ENCODE peak calls at places on chromosome 19, in ten cellular contexts. T is GM23338, U is pancreas, O is endodermal cell, Z is left lung, J is Peyer's patch, D is fibroblast of mammary gland, N is lower leg skin, C is astrocyte of the spinal cord, S is foreskin fibroblast. M is an unnamed sample.

GRCh38 chr19:55344444-55344843 is 4.8 kb downstream of the KMT5C start:
- DNase-seq in T (no peak), U (no peak), O (peak), Z (no peak), J (no peak), D (no peak), N (no peak), C (peak), S (no peak), M (no peak)

GRCh38 chr19:54448037-54448773 is 794 bp upstream of the LENG8 start:
- DNase-seq in T (peak), U (peak), O (peak), Z (peak), J (peak), D (peak), N (no peak), C (peak), S (peak), M (no peak)

GRCh38 chr19:52535831-52536800 is 8.6 kb downstream of the ZNF808 start:
- DNase-seq in T (peak), U (peak), O (peak), Z (peak), J (peak), D (peak), N (peak), C (peak), S (peak), M (peak)

GRCh38 chr19:30653646-30654386 is 281.6 kb downstream of the ZNF536 start:
- DNase-seq in T (no peak), U (no peak), O (peak), Z (no peak), J (no peak), D (no peak), N (no peak), C (no peak), S (no peak), M (no peak)

GRCh38 chr19:47049307-47049700 is 880 bp upstream of the TMEM160 start:
- DNase-seq in T (peak), U (no peak), O (peak), Z (no peak), J (no peak), D (peak), N (no peak), C (peak), S (peak), M (no peak)

GRCh38 chr19:3034845-3035541 is 5.9 kb upstream of the TLE2 start:
- DNase-seq in T (peak), U (no peak), O (no peak), Z (no peak), J (peak), D (peak), N (no peak), C (peak), S (no peak), M (no peak)

GRCh38 chr19:10009269-10009665 is 1.0 kb downstream of the COL5A3 start:
- DNase-seq in T (peak), U (peak), O (peak), Z (no peak), J (no peak), D (peak), N (peak), C (peak), S (peak), M (no peak)

GRCh38 chr19:19110410-19111137 is 27.7 kb downstream of the TMEM161A start:
- DNase-seq in T (peak), U (no peak), O (peak), Z (no peak), J (no peak), D (no peak), N (no peak), C (no peak), S (no peak), M (no peak)

GRCh38 chr19:16886305-16886880 is 2.4 kb upstream of the F2RL3 start:
- DNase-seq in T (no peak), U (no peak), O (no peak), Z (peak), J (no peak), D (peak), N (peak), C (no peak), S (peak), M (no peak)

GRCh38 chr19:37932985-37933953 is 26.3 kb downstream of the SIPA1L3 start:
- DNase-seq in T (no peak), U (peak), O (peak), Z (peak), J (no peak), D (peak), N (no peak), C (peak), S (peak), M (no peak)

GRCh38 chr19:6060600-6061391 is 49.5 kb downstream of the RFX2 start:
- DNase-seq in T (no peak), U (no peak), O (peak), Z (peak), J (no peak), D (peak), N (no peak), C (peak), S (no peak), M (no peak)

GRCh38 chr19:23698711-23699520 is 11.9 kb upstream of the ZNF675 start:
- DNase-seq in T (peak), U (no peak), O (no peak), Z (no peak), J (no peak), D (no peak), N (peak), C (no peak), S (no peak), M (no peak)

GRCh38 chr19:28560786-28561185 is 652.2 kb downstream of the UQCRFS1 start:
- DNase-seq in T (peak), U (no peak), O (no peak), Z (no peak), J (no peak), D (no peak), N (no peak), C (no peak), S (no peak), M (no peak)

GRCh38 chr19:4543856-4544647 is 4.2 kb upstream of the LRG1 start:
- DNase-seq in T (no peak), U (no peak), O (no peak), Z (no peak), J (no peak), D (no peak), N (no peak), C (no peak), S (no peak), M (no peak)

GRCh38 chr19:43425567-43426392 is 11.1 kb downstream of the TEX101 start:
- DNase-seq in T (peak), U (peak), O (peak), Z (no peak), J (no peak), D (peak), N (no peak), C (no peak), S (no peak), M (no peak)

GRCh38 chr19:6604906-6605305 is 14.0 kb upstream of the CD70 start:
- DNase-seq in T (no peak), U (no peak), O (no peak), Z (no peak), J (no peak), D (no peak), N (no peak), C (no peak), S (no peak), M (no peak)

GRCh38 chr19:14410054-14410774 is 8.9 kb downstream of the DDX39A start:
- DNase-seq in T (no peak), U (no peak), O (no peak), Z (no peak), J (peak), D (no peak), N (no peak), C (no peak), S (no peak), M (no peak)

GRCh38 chr19:21383980-21384582 is 12.9 kb upstream of the ZNF493 start:
- DNase-seq in T (no peak), U (no peak), O (no peak), Z (no peak), J (no peak), D (no peak), N (no peak), C (no peak), S (no peak), M (no peak)

GRCh38 chr19:55097864-55098715 is 19.3 kb downstream of the PPP1R12C start:
- DNase-seq in T (no peak), U (peak), O (no peak), Z (peak), J (no peak), D (no peak), N (no peak), C (no peak), S (no peak), M (no peak)

GRCh38 chr19:55838251-55838650 is 1.9 kb downstream of the NLRP4 start:
- DNase-seq in T (no peak), U (no peak), O (no peak), Z (no peak), J (no peak), D (no peak), N (no peak), C (no peak), S (no peak), M (no peak)

GRCh38 chr19:47573076-47574026 is at the start of gene ZNF541:
- DNase-seq in T (peak), U (peak), O (no peak), Z (peak), J (peak), D (peak), N (peak), C (peak), S (peak), M (no peak)

GRCh38 chr19:28019901-28020300 is 1193.0 kb downstream of the UQCRFS1 start:
- DNase-seq in T (no peak), U (no peak), O (no peak), Z (no peak), J (no peak), D (no peak), N (no peak), C (no peak), S (no peak), M (no peak)

GRCh38 chr19:42606660-42607351 is 12.1 kb upstream of the CEACAM8 start:
- DNase-seq in T (peak), U (peak), O (peak), Z (peak), J (peak), D (peak), N (peak), C (peak), S (peak), M (peak)

GRCh38 chr19:42311612-42312160 is 1.4 kb upstream of the TMEM145 start:
- DNase-seq in T (peak), U (no peak), O (peak), Z (no peak), J (no peak), D (no peak), N (no peak), C (no peak), S (no peak), M (no peak)

GRCh38 chr19:10334340-10335148 is 1.2 kb upstream of the RAVER1 start:
- DNase-seq in T (peak), U (peak), O (peak), Z (peak), J (peak), D (peak), N (peak), C (peak), S (peak), M (no peak)

GRCh38 chr19:42022616-42023015 is 28.6 kb upstream of the ATP1A3 start:
- DNase-seq in T (no peak), U (no peak), O (no peak), Z (no peak), J (no peak), D (no peak), N (no peak), C (no peak), S (no peak), M (no peak)

GRCh38 chr19:5621311-5621944 is 1.1 kb downstream of the SAFB2 start:
- DNase-seq in T (no peak), U (no peak), O (no peak), Z (no peak), J (no peak), D (no peak), N (peak), C (no peak), S (no peak), M (no peak)

GRCh38 chr19:56838930-56839664 is 1.4 kb downstream of the PEG3 start:
- DNase-seq in T (no peak), U (peak), O (no peak), Z (peak), J (peak), D (peak), N (peak), C (peak), S (peak), M (no peak)

GRCh38 chr19:16034180-16034579 is 42.1 kb upstream of the TPM4 start:
- DNase-seq in T (no peak), U (no peak), O (no peak), Z (no peak), J (no peak), D (no peak), N (no peak), C (no peak), S (no peak), M (no peak)

GRCh38 chr19:10093295-10094186 is 7.4 kb downstream of the SHFL start:
- DNase-seq in T (peak), U (no peak), O (peak), Z (no peak), J (no peak), D (peak), N (no peak), C (no peak), S (no peak), M (no peak)

GRCh38 chr19:2618611-2619010 is 83.9 kb downstream of the GNG7 start:
- DNase-seq in T (no peak), U (peak), O (no peak), Z (peak), J (peak), D (peak), N (no peak), C (peak), S (peak), M (no peak)

GRCh38 chr19:43765109-43765876 is 10.5 kb upstream of the SMG9 start:
- DNase-seq in T (no peak), U (no peak), O (peak), Z (no peak), J (peak), D (peak), N (peak), C (peak), S (peak), M (peak)

GRCh38 chr19:43618921-43619261 is 538 bp downstream of the ZNF428 start:
- DNase-seq in T (no peak), U (peak), O (no peak), Z (no peak), J (peak), D (peak), N (no peak), C (no peak), S (no peak), M (no peak)

DNA sequence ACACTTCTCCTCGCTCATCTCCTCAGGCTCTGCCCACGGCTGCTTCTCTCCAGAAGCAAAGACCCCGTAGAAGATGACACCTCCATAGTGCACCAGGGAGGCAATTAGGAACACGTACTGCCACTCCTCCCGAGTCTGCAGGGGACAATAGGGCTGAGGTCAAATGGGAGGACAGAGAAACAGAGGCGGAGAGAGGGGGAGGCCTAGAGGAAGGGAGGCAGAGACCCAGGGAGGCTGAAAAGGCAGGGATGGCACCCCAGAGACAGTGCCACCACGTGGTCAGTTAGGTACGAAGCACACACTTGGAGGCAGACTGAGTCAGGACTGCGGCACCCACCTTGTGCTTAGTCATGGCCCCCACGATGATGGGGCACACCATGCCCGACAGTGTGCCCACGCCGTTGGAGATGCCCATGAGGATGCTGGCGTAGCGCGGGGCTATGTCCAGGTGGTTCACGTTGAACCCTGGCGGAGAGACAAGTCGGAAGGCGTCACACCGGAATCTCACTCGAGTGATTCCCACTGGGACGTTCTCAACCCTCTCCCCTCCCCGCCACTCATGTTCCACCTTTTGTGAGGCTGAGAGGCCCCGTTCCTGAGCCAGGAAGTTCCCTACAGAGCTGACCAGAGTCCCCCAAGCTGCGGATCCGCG is 5.6 kb downstream of the GFY start:
- DNase-seq in T (no peak), U (no peak), O (no peak), Z (peak), J (no peak), D (no peak), N (no peak), C (no peak), S (no peak), M (no peak)
- TF ChIP-seq CTCF in T (peak), U (no peak), O (peak), Z (peak), J (no peak), D (peak), N (no peak), C (peak), S (peak), M (peak)

DNA sequence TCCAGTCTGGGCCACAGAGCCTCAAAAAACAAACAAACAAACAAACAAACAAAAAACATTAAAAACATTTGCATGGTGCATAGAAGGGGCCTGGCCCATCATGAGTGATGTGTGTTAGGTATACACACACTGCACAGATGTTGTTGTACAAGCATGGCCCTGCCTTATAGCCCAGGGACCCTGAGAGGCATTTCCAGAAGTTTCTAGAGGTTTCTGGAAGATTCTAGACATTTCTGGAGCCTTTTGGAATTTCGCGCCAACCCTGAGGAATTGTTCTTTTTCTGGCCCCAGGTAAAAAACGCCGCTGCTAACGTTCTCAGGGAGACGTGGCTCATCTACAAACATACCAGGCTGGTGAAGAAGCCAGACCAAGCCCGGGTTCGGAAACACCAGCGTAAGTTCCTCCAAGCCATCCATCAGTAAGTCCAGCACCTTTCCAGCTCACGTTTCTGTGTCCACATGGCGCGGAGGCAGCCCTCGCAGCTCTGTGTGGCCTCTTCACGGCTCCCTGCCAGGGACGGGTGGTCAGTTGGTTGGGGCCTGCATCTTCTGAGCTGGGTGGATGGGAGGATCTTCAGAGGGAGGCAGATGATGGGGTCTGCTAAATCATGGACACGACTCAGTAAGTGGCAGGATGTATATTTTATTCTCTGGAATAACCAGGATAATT is 18.4 kb upstream of the ARRDC2 start:
- DNase-seq in T (no peak), U (no peak), O (no peak), Z (no peak), J (no peak), D (no peak), N (no peak), C (no peak), S (no peak), M (no peak)
- H3K4me3 ChIP-seq in T (no peak), U (no peak), O (no peak), Z (no peak), J (no peak), D (no peak), N (no peak), C (no peak), S (no peak), M (no peak)

DNA sequence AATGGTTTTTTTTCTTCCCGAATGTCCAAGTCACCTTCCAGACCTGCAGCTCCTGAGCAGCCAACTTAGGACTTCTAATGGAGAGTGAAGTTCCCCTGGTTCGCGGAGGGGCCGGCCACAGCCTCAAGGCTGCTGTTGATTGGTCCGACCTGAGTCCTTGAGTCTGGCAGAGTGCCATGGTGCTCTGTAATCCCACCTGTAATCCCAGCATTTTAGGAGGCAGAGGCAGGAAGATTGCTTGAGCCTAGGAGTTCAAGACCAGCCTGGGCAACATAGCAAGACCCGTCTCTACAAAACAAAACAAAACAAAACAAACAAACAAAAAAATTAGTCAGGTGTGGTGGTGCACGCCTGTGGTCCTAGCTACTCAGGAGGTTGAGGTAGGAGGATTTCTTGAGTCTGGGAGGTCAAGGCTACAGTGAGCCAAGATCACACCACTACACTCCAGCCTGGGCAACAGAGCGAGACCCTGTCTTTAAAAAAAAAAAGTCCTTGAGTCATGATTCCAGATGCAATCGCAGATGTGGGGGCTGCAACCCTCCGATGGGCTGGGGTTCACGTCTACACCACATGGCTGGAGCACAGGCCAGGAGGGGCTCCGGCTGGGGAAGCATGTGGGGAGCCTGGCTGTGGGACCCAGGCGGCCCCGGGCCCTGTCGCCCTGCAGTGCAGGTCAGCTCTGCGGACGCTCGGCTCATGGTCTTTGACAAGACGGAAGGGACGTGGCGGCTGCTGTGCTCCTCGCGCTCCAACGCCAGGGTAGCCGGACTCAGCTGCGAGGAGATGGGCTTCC is 17.7 kb downstream of the HPN start:
- DNase-seq in T (peak), U (no peak), O (peak), Z (peak), J (no peak), D (no peak), N (no peak), C (no peak), S (no peak), M (no peak)
- TF ChIP-seq CTCF in T (no peak), U (no peak), O (no peak), Z (no peak), J (no peak), D (no peak), N (no peak), C (no peak), S (no peak), M (no peak)

DNA sequence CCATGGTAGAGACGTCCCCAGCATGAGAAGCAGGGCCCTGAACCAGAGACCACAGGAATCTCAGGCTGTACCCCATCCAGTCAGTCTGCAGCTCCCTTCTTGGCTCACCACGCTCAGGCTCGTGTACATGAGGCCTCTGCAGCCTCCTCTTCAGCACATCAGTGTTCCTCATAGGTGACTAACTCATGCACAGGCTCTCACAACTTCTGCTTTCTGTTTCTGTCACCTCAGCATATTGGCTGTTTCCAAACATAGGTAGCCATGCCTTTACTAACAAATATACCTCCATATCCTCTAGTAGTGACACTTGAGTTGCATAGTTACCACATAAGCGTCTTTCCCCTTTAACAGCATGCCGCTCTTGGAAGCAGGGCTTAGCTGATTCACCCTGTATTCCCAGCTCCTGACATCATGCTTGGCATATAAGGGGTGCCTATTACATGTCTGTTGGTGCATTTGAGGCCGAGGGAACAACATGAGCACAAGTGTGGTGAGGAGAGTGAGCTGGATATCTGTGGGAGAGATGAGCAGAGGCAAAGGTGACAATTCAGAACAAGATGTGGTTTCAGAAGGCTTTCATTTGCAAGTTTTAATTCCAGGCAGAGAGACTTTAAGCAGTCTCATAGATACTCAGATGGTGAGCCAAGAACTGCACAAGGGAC is 16.7 kb downstream of the ZNF473 start:
- DNase-seq in T (no peak), U (no peak), O (no peak), Z (no peak), J (no peak), D (no peak), N (no peak), C (no peak), S (no peak), M (no peak)
- H3K4me3 ChIP-seq in T (no peak), U (no peak), O (peak), Z (no peak), J (no peak), D (no peak), N (no peak), C (no peak), S (no peak), M (no peak)